ENCODE peak calls at places on chromosome 2, in four cellular contexts. F is amygdala, W is GM23248, K is Calu3. C is an unnamed sample.

GRCh38 chr2:102258025-102258385 is 53.4 kb upstream of the IL1RL1 start:
- DNase-seq in F (no peak), K (no peak), W (no peak), C (no peak)

GRCh38 chr2:188046437-188046836 is 245.2 kb upstream of the GULP1 start:
- DNase-seq in W (peak), F (no peak), K (no peak), C (no peak)

GRCh38 chr2:196362973-196363549 is 191.7 kb upstream of the STK17B start:
- DNase-seq in K (no peak), W (no peak), F (no peak), C (no peak)

GRCh38 chr2:36376992-36377738 is 21.6 kb downstream of the CRIM1 start:
- DNase-seq in W (peak), K (peak), F (no peak), C (no peak)

GRCh38 chr2:205785507-205786222 is 103.4 kb downstream of the NRP2 start:
- DNase-seq in F (no peak), K (no peak), W (peak), C (peak)

GRCh38 chr2:215796160-215796559 is 217.2 kb downstream of the MREG start:
- DNase-seq in F (no peak), K (no peak), W (peak), C (no peak)

GRCh38 chr2:14774569-14774968 is 142.1 kb downstream of the LRATD1 start:
- DNase-seq in F (no peak), W (no peak), K (no peak), C (no peak)

GRCh38 chr2:111903516-111903915 is 5.1 kb downstream of the MERTK start:
- DNase-seq in F (no peak), W (no peak), K (no peak), C (no peak)

GRCh38 chr2:65686928-65687521 is 254.6 kb upstream of the SPRED2 start:
- DNase-seq in K (no peak), W (no peak), F (no peak), C (no peak)

GRCh38 chr2:240934701-240935100 is 28.6 kb downstream of the CROCC2 start:
- DNase-seq in K (peak), F (no peak), W (no peak), C (peak)

GRCh38 chr2:205807229-205807628 is 124.9 kb downstream of the NRP2 start:
- DNase-seq in W (no peak), F (no peak), K (no peak), C (no peak)

GRCh38 chr2:234846589-234847363 is 105.0 kb upstream of the SH3BP4 start:
- DNase-seq in F (no peak), K (no peak), W (no peak), C (no peak)

GRCh38 chr2:205751621-205752031 is 69.3 kb downstream of the NRP2 start:
- DNase-seq in F (no peak), W (no peak), K (no peak), C (no peak)

GRCh38 chr2:85702172-85702571 is 8.0 kb downstream of the GNLY start:
- DNase-seq in F (no peak), W (peak), K (no peak), C (no peak)

GRCh38 chr2:55119711-55120487 is 69.6 kb upstream of the RTN4 start:
- DNase-seq in F (peak), K (no peak), W (peak), C (no peak)

GRCh38 chr2:46632349-46632748 is 153.0 kb downstream of the TMEM247 start:
- DNase-seq in K (no peak), W (peak), F (no peak), C (no peak)

GRCh38 chr2:143452817-143453462 is 323.7 kb downstream of the ARHGAP15 start:
- DNase-seq in K (no peak), W (no peak), F (no peak), C (no peak)

GRCh38 chr2:223042704-223043118 is 9.3 kb upstream of the KCNE4 start:
- DNase-seq in K (no peak), F (no peak), W (peak), C (no peak)

GRCh38 chr2:62197609-62198236 is 1.8 kb downstream of the B3GNT2 start:
- DNase-seq in K (peak), W (peak), F (no peak), C (no peak)

GRCh38 chr2:36912692-36913091 is 53.6 kb downstream of the STRN start:
- DNase-seq in W (peak), K (no peak), F (no peak), C (no peak)

GRCh38 chr2:227939271-227940027 is 68.0 kb downstream of the DAW1 start:
- DNase-seq in K (peak), F (peak), W (peak), C (no peak)

GRCh38 chr2:106159867-106160785 is 34.0 kb downstream of the UXS1 start:
- DNase-seq in F (peak), W (no peak), K (no peak), C (no peak)

GRCh38 chr2:85712849-85713612 is 18.9 kb downstream of the GNLY start:
- DNase-seq in K (peak), W (peak), F (peak), C (peak)

GRCh38 chr2:230908094-230908594 is 16.9 kb downstream of the GPR55 start:
- DNase-seq in K (no peak), W (no peak), F (no peak), C (no peak)

GRCh38 chr2:113217455-113218282 is 43.9 kb downstream of the PSD4 start:
- DNase-seq in K (peak), W (no peak), F (no peak), C (no peak)

GRCh38 chr2:48398285-48399135 is 131.4 kb upstream of the STON1 start:
- DNase-seq in F (peak), K (no peak), W (no peak), C (no peak)

C was measured in tibial nerve.